ENCODE peak calls at places on chromosome 19, in six cellular contexts. One of them, this sample, is unnamed. For H3K4me1, the result is how much of the 10 kb centered on the place peaks cover.

GRCh38 chr19:4362871-4363545 is 19.6 kb downstream of the MPND start:
- DNase-seq in A549: peak
- DNase-seq in mucosa of descending colon: peak
- DNase-seq in prostate gland: no peak
- DNase-seq in tibial nerve: no peak
- DNase-seq in transverse colon: no peak
- DNase-seq in this sample: peak

GRCh38 chr19:35272122-35272715 is 3.5 kb downstream of the USF2 start:
- DNase-seq in A549: no peak
- DNase-seq in mucosa of descending colon: no peak
- DNase-seq in prostate gland: no peak
- DNase-seq in transverse colon: no peak
- DNase-seq in tibial nerve: no peak
- DNase-seq in this sample: no peak

GRCh38 chr19:43612374-43612773 is 486 bp downstream of the SRRM5 start:
- DNase-seq in transverse colon: no peak
- DNase-seq in A549: no peak
- DNase-seq in tibial nerve: no peak
- DNase-seq in prostate gland: no peak
- DNase-seq in mucosa of descending colon: no peak
- DNase-seq in this sample: no peak

GRCh38 chr19:43467730-43468129 is 2.3 kb upstream of the LYPD3 start:
- DNase-seq in prostate gland: no peak
- DNase-seq in mucosa of descending colon: no peak
- DNase-seq in A549: no peak
- DNase-seq in transverse colon: no peak
- DNase-seq in tibial nerve: no peak
- DNase-seq in this sample: no peak

GRCh38 chr19:19480688-19481087 is 34.7 kb downstream of the TSSK6 start:
- DNase-seq in prostate gland: no peak
- DNase-seq in transverse colon: no peak
- DNase-seq in mucosa of descending colon: no peak
- DNase-seq in A549: no peak
- DNase-seq in tibial nerve: no peak
- DNase-seq in this sample: no peak

GRCh38 chr19:9914001-9914314 is 22.4 kb downstream of the OLFM2 start:
- DNase-seq in mucosa of descending colon: no peak
- DNase-seq in tibial nerve: no peak
- DNase-seq in transverse colon: no peak
- DNase-seq in prostate gland: no peak
- DNase-seq in A549: no peak
- DNase-seq in this sample: no peak

GRCh38 chr19:10921909-10922637 is 6.4 kb downstream of the YIPF2 start:
- DNase-seq in transverse colon: no peak
- DNase-seq in mucosa of descending colon: no peak
- DNase-seq in A549: no peak
- DNase-seq in prostate gland: no peak
- DNase-seq in tibial nerve: no peak
- DNase-seq in this sample: no peak

GRCh38 chr19:33161201-33161600 is 29.3 kb downstream of the WDR88 start:
- DNase-seq in prostate gland: no peak
- DNase-seq in tibial nerve: no peak
- DNase-seq in mucosa of descending colon: no peak
- DNase-seq in transverse colon: no peak
- DNase-seq in A549: no peak
- DNase-seq in this sample: peak

GRCh38 chr19:12750851-12751250 is 740 bp upstream of the BEST2 start:
- DNase-seq in A549: no peak
- DNase-seq in mucosa of descending colon: no peak
- DNase-seq in prostate gland: no peak
- DNase-seq in transverse colon: no peak
- DNase-seq in tibial nerve: no peak
- DNase-seq in this sample: no peak

GRCh38 chr19:13037161-13037560 is 41.9 kb downstream of the NFIX start:
- DNase-seq in transverse colon: no peak
- DNase-seq in mucosa of descending colon: no peak
- DNase-seq in prostate gland: no peak
- DNase-seq in A549: peak
- DNase-seq in tibial nerve: no peak
- DNase-seq in this sample: no peak

GRCh38 chr19:33552191-33552927 is 30.8 kb upstream of the PEPD start:
- DNase-seq in transverse colon: no peak
- DNase-seq in A549: no peak
- DNase-seq in prostate gland: no peak
- DNase-seq in tibial nerve: no peak
- DNase-seq in mucosa of descending colon: no peak
- DNase-seq in this sample: no peak

GRCh38 chr19:12985049-12985776 is 10.1 kb upstream of the NFIX start:
- DNase-seq in prostate gland: no peak
- DNase-seq in tibial nerve: peak
- DNase-seq in mucosa of descending colon: peak
- DNase-seq in A549: no peak
- DNase-seq in transverse colon: peak
- DNase-seq in this sample: peak

GRCh38 chr19:48878219-48879024 is 6.2 kb downstream of the PPP1R15A start:
- DNase-seq in transverse colon: no peak
- DNase-seq in mucosa of descending colon: no peak
- DNase-seq in A549: peak
- DNase-seq in prostate gland: no peak
- DNase-seq in tibial nerve: no peak
- DNase-seq in this sample: no peak

GRCh38 chr19:4208385-4209094 is 20.8 kb upstream of the EBI3 start:
- DNase-seq in prostate gland: no peak
- DNase-seq in tibial nerve: no peak
- DNase-seq in mucosa of descending colon: peak
- DNase-seq in A549: peak
- DNase-seq in transverse colon: peak
- DNase-seq in this sample: no peak

GRCh38 chr19:40619333-40620160 is 18.4 kb downstream of the LTBP4 start:
- DNase-seq in prostate gland: no peak
- DNase-seq in A549: no peak
- DNase-seq in mucosa of descending colon: no peak
- DNase-seq in tibial nerve: no peak
- DNase-seq in transverse colon: no peak
- DNase-seq in this sample: no peak

DNA sequence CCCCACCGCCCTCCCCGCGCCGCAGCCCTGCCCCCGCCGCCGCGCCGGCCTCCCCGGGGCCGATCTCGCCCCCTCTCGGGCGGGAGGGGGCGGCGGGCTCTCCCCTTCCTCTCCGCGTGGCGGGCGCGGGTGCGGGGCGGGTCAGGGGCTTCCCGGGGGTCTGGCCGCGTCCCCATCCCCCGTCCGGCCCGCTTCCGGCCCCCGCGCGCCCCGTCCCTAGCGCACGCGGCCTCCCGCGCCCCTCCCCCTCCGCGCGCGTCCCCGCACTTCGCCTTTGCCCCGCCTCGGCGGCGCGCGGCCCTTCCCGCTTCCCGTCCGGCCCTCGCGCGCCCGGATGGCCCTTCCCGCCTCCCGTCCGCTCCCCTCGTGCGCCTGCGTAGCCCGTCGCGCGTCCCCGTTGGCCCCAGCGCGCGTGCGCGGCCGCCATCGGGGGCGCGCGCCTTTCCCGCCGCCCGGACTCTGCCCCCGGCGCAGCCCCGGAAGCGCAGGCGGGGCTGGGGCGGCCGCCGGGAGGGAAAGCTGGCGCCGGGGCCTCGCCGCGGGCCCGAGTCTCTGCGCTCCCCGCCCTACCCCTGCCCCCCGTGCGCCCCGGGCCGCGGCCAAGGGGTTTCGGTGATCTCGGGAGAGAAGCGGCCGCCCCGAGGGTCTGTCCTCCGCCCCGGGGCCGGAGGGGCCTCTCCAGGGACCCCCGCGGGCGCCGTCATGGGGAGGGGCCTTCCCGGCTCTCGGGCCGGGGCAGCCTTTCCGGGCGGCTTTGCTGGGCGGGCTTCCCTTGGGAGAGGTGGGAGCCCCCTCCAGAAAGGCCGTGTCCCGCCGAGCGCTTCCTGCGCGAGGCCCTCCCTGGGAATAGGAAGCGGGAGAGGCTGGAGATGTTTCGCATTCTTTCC is 519 bp downstream of the PTBP1 start:
- DNase-seq in mucosa of descending colon: peak
- DNase-seq in tibial nerve: peak
- DNase-seq in transverse colon: peak
- DNase-seq in A549: peak
- DNase-seq in prostate gland: peak
- DNase-seq in this sample: peak
- TF ChIP-seq CTCF in mucosa of descending colon: no peak
- TF ChIP-seq CTCF in tibial nerve: no peak
- TF ChIP-seq CTCF in transverse colon: no peak
- TF ChIP-seq CTCF in A549: no peak
- TF ChIP-seq CTCF in prostate gland: no peak
- TF ChIP-seq CTCF in this sample: no peak

DNA sequence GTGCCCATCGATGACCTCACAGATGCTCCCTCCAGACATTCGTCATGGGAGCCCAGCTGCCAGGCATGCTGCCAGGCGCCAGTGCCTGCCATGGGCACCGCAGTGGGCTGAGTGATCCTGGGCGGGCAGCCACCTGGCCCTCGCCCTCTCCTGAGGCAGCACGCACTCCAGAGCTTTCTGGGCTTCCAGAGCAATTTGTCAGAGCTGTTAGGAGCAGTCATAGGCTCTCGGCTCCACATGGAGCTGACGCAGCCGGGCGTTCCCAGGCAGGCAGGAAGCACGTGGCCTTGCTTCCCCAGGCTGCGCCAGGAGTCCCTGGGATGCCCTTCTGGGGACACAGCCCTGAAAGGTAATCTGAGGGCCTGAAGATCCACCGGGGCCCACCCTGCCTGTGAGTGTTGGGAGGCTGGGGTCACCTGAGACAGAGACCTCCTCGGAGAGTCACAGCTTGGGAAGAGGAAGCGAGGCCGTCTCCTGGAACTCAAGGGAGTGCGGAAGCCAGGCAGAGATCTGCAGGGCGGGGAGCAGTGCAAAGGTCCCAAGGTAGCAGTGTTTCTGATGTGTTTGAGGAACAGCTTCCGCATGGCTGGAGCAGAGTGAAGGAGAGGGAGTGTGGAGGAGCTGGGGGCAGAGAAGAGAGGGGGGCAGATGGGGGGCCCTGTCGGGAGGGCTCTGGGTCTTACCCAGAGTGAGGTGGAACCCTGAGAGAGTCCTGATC is 50.5 kb downstream of the DPF1 start:
- DNase-seq in mucosa of descending colon: no peak
- DNase-seq in transverse colon: no peak
- DNase-seq in A549: no peak
- DNase-seq in prostate gland: no peak
- DNase-seq in tibial nerve: no peak
- DNase-seq in this sample: peak
- H3K4me1 ChIP-seq in mucosa of descending colon: under half
- H3K4me1 ChIP-seq in transverse colon: under half
- H3K4me1 ChIP-seq in A549: under half
- H3K4me1 ChIP-seq in prostate gland: under half
- H3K4me1 ChIP-seq in tibial nerve: under half
- H3K4me1 ChIP-seq in this sample: under half

GRCh38 chr19:709196-709964 is 645 bp downstream of the PALM start:
- DNase-seq in A549: no peak
- DNase-seq in tibial nerve: no peak
- DNase-seq in transverse colon: no peak
- DNase-seq in prostate gland: no peak
- DNase-seq in mucosa of descending colon: no peak
- DNase-seq in this sample: no peak

GRCh38 chr19:709965-710714 is 1.4 kb downstream of the PALM start:
- DNase-seq in tibial nerve: peak
- DNase-seq in transverse colon: no peak
- DNase-seq in A549: no peak
- DNase-seq in mucosa of descending colon: no peak
- DNase-seq in prostate gland: no peak
- DNase-seq in this sample: no peak

GRCh38 chr19:711224-711623 is 2.5 kb downstream of the PALM start:
- DNase-seq in tibial nerve: no peak
- DNase-seq in transverse colon: no peak
- DNase-seq in A549: no peak
- DNase-seq in mucosa of descending colon: no peak
- DNase-seq in prostate gland: no peak
- DNase-seq in this sample: no peak

GRCh38 chr19:710767-711166 is 2.0 kb downstream of the PALM start:
- DNase-seq in tibial nerve: no peak
- DNase-seq in A549: no peak
- DNase-seq in mucosa of descending colon: no peak
- DNase-seq in transverse colon: no peak
- DNase-seq in prostate gland: no peak
- DNase-seq in this sample: no peak

GRCh38 chr19:708154-709141 is at the start of gene PALM:
- DNase-seq in transverse colon: no peak
- DNase-seq in tibial nerve: no peak
- DNase-seq in mucosa of descending colon: no peak
- DNase-seq in A549: no peak
- DNase-seq in prostate gland: peak
- DNase-seq in this sample: no peak
- TF ChIP-seq CTCF in transverse colon: peak
- TF ChIP-seq CTCF in tibial nerve: peak
- TF ChIP-seq CTCF in mucosa of descending colon: no peak
- TF ChIP-seq CTCF in A549: peak
- TF ChIP-seq CTCF in prostate gland: peak
- TF ChIP-seq CTCF in this sample: no peak

DNA sequence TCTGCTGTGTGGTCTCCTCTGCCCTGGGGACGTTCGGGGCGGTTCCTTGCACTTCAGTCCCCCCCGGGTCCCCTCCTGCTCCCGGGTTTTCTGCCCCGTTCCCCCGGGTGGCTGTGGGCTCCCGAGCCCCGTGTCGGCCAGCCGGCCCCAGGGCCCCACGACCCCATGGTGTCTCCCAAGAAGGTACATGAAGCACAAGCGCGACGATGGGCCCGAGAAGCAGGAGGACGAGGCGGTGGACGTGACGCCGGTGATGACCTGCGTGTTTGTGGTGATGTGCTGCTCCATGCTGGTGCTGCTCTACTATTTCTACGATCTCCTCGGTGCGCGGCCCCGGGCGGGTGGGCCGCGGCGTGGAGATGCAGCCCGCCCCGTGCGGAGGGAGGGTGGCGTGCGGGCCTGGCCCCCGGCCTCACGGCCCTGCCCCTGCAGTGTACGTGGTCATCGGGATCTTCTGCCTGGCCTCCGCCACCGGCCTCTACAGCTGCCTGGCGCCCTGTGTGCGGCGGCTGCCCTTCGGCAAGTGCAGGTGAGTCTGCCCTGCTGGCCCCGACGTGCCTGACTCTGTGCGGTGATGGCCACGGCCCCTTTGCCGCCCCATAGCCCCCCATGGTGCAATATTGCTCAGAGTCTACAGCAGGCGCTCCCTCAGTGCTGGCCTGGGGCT is 11.3 kb downstream of the SPPL2B start:
- DNase-seq in tibial nerve: no peak
- DNase-seq in prostate gland: no peak
- DNase-seq in A549: no peak
- DNase-seq in mucosa of descending colon: no peak
- DNase-seq in transverse colon: no peak
- DNase-seq in this sample: no peak
- H3K4me1 ChIP-seq in tibial nerve: under half
- H3K4me1 ChIP-seq in prostate gland: under half
- H3K4me1 ChIP-seq in A549: under half
- H3K4me1 ChIP-seq in mucosa of descending colon: under half
- H3K4me1 ChIP-seq in transverse colon: under half
- H3K4me1 ChIP-seq in this sample: under half

GRCh38 chr19:29285878-29286277 is 72.9 kb upstream of the UQCRFS1 start:
- DNase-seq in A549: peak
- DNase-seq in tibial nerve: no peak
- DNase-seq in mucosa of descending colon: no peak
- DNase-seq in transverse colon: no peak
- DNase-seq in prostate gland: no peak
- DNase-seq in this sample: peak
- TF ChIP-seq CTCF in A549: peak
- TF ChIP-seq CTCF in tibial nerve: no peak
- TF ChIP-seq CTCF in mucosa of descending colon: no peak
- TF ChIP-seq CTCF in transverse colon: no peak
- TF ChIP-seq CTCF in prostate gland: no peak
- TF ChIP-seq CTCF in this sample: no peak